ENCODE peak calls at places on chromosomes 3 and 15, in five cellular contexts. Y, R, N, K and M are unnamed samples. For H3K4me1, the result is how much of the 10 kb centered on the place peaks cover.

GRCh38 chr15:66565731-66566130 is at the start of gene LCTL:
- DNase-seq in Y (peak), R (peak), K (no peak), N (no peak), M (no peak)

GRCh38 chr15:35697549-35698299 is 151.8 kb upstream of the DPH6 start:
- DNase-seq in N (peak), Y (no peak), K (peak), R (peak), M (no peak)

GRCh38 chr3:107657971-107658370 is 135.2 kb downstream of the BBX start:
- DNase-seq in R (peak), N (no peak), K (no peak), Y (no peak), M (no peak)

GRCh38 chr3:50352762-50353161 is 2.1 kb downstream of the CYB561D2 start:
- DNase-seq in N (no peak), R (peak), K (peak), Y (no peak), M (no peak)

GRCh38 chr3:186453531-186453930 is 90.6 kb downstream of the CRYGS start:
- DNase-seq in K (no peak), Y (no peak), N (no peak), R (no peak), M (no peak)

GRCh38 chr3:134197681-134198261 is 52.9 kb downstream of the RYK start:
- DNase-seq in R (peak), Y (peak), N (peak), K (peak), M (peak)

GRCh38 chr15:22968356-22968755 is 11.8 kb downstream of the CYFIP1 start:
- DNase-seq in Y (no peak), N (peak), K (no peak), R (peak), M (no peak)

GRCh38 chr3:69761896-69762789 is 22.9 kb downstream of the MITF start:
- DNase-seq in N (no peak), Y (no peak), R (peak), K (peak), M (no peak)

GRCh38 chr3:132311860-132312259 is 5.3 kb upstream of the ACP3 start:
- DNase-seq in N (no peak), R (peak), K (no peak), Y (no peak), M (no peak)

GRCh38 chr3:177553586-177553985 is 356.3 kb upstream of the TBL1XR1 start:
- DNase-seq in N (no peak), R (no peak), Y (no peak), K (no peak), M (no peak)

GRCh38 chr15:88629071-88629470 is 7.9 kb downstream of the AEN start:
- DNase-seq in Y (no peak), K (no peak), N (no peak), R (no peak), M (no peak)

GRCh38 chr3:89571707-89572106 is 464.3 kb downstream of the EPHA3 start:
- DNase-seq in K (no peak), Y (no peak), R (no peak), N (no peak), M (no peak)

GRCh38 chr15:75431250-75431649 is 20.2 kb downstream of the SIN3A start:
- DNase-seq in K (no peak), N (no peak), R (peak), Y (no peak), M (no peak)

GRCh38 chr3:190585771-190586630 is 72.1 kb downstream of the IL1RAP start:
- DNase-seq in R (peak), Y (peak), K (peak), N (peak), M (peak)

GRCh38 chr15:99384992-99385669 is 133.8 kb downstream of the LRRC28 start:
- DNase-seq in R (no peak), Y (peak), K (no peak), N (no peak), M (no peak)

GRCh38 chr3:142944346-142944745 is 19.1 kb downstream of the PAQR9 start:
- DNase-seq in N (no peak), R (no peak), K (no peak), Y (no peak), M (no peak)

GRCh38 chr15:73787621-73788020 is 34.5 kb upstream of the INSYN1 start:
- DNase-seq in R (peak), K (no peak), N (no peak), Y (no peak), M (no peak)

GRCh38 chr3:194269610-194270145 is 81.5 kb downstream of the CPN2 start:
- DNase-seq in Y (no peak), K (peak), R (peak), N (peak), M (no peak)

GRCh38 chr15:99727733-99728132 is 5.5 kb downstream of the LYSMD4 start:
- DNase-seq in N (no peak), R (no peak), K (no peak), Y (no peak), M (no peak)

GRCh38 chr3:152362086-152362485 is 93.4 kb downstream of the MBNL1 start:
- DNase-seq in R (no peak), N (no peak), Y (no peak), K (no peak), M (no peak)

GRCh38 chr3:189304465-189305341 is 132.9 kb downstream of the TPRG1 start:
- DNase-seq in Y (no peak), R (peak), N (no peak), K (peak), M (no peak)

GRCh38 chr3:51510996-51511395 is 11.2 kb upstream of the DCAF1 start:
- DNase-seq in R (no peak), Y (no peak), N (no peak), K (peak), M (no peak)

GRCh38 chr3:32817561-32818430 is at the start of gene TRIM71:
- DNase-seq in Y (no peak), N (no peak), R (peak), K (no peak), M (no peak)

GRCh38 chr15:51255533-51255932 is 82.9 kb downstream of the CYP19A1 start:
- DNase-seq in R (no peak), N (no peak), Y (no peak), K (no peak), M (no peak)

GRCh38 chr3:56347219-56347871 is 120.9 kb downstream of the ERC2 start:
- DNase-seq in Y (no peak), K (no peak), R (peak), N (peak), M (no peak)

GRCh38 chr3:15557511-15557946 is 36.0 kb upstream of the COLQ start:
- DNase-seq in N (peak), K (peak), Y (peak), R (peak), M (peak)

GRCh38 chr3:98013428-98014349 is 21.4 kb downstream of the GABRR3 start:
- DNase-seq in R (peak), K (peak), Y (no peak), N (no peak), M (no peak)

GRCh38 chr3:62803276-62803675 is 71.9 kb downstream of the CADPS start:
- DNase-seq in R (no peak), K (no peak), N (no peak), Y (no peak), M (no peak)

GRCh38 chr3:195095704-195096036 is 175.3 kb downstream of the XXYLT1 start:
- DNase-seq in R (peak), N (no peak), K (no peak), Y (no peak), M (no peak)

GRCh38 chr3:69485489-69485888 is 99.6 kb upstream of the FRMD4B start:
- DNase-seq in R (no peak), Y (no peak), K (no peak), N (no peak), M (no peak)

GRCh38 chr3:65472501-65472900 is 566.2 kb downstream of the MAGI1 start:
- DNase-seq in N (no peak), R (no peak), Y (no peak), K (no peak), M (no peak)

GRCh38 chr3:16132926-16133325 is 41.6 kb upstream of the GALNT15 start:
- DNase-seq in R (peak), N (no peak), K (no peak), Y (no peak), M (no peak)

GRCh38 chr15:58021332-58022230 is 43.9 kb downstream of the ALDH1A2 start:
- DNase-seq in Y (no peak), R (no peak), N (no peak), K (no peak), M (no peak)

GRCh38 chr3:97384581-97384980 is 380.0 kb upstream of the ARL6 start:
- DNase-seq in N (no peak), K (no peak), R (no peak), Y (no peak), M (no peak)

GRCh38 chr3:134824676-134825290 is 29.7 kb downstream of the EPHB1 start:
- DNase-seq in N (no peak), R (no peak), K (no peak), Y (no peak), M (no peak)

GRCh38 chr3:185824467-185825378 is at the start of gene IGF2BP2:
- DNase-seq in Y (peak), K (peak), N (peak), R (peak), M (no peak)

GRCh38 chr3:21835266-21835665 is 84.3 kb upstream of the ZNF385D start:
- DNase-seq in R (peak), N (no peak), Y (no peak), K (no peak), M (no peak)

GRCh38 chr3:46321461-46322104 is 32.3 kb upstream of the CCR2 start:
- DNase-seq in Y (no peak), K (no peak), N (no peak), R (no peak), M (no peak)

GRCh38 chr15:92112180-92112579 is 258.7 kb downstream of the SLCO3A1 start:
- DNase-seq in Y (no peak), K (no peak), R (peak), N (no peak), M (no peak)
- H3K4me1 ChIP-seq in Y (under half), K (under half), R (under half), N (under half), M (under half)

GRCh38 chr3:192284443-192285072 is 442.8 kb downstream of the FGF12 start:
- DNase-seq in N (no peak), K (no peak), R (no peak), Y (peak), M (no peak)
- TF ChIP-seq EZH2 in N (no peak), K (no peak), R (no peak), Y (no peak), M (no peak)

DNA sequence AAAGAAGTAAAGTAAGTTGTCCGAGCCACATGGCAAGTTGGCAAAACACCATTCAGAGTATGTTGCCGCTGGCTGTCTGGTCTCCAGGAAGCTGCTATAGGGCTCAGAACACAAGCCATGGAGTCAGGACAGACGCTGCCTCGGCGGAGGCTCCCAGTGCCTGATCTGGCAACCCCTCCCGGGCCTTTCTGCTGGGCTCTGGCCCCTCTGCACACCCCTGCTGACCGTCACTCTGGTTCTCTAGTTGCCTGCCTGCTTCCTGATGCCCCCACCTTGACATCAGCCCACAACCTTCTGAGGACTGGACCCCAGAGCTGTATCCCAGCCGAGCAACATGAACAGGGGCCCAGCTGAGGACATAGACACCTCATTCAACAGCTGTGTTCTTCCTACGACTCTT is 39.1 kb downstream of the MGLL start:
- DNase-seq in N (no peak), R (no peak), K (no peak), Y (no peak), M (no peak)
- H3K4me1 ChIP-seq in N (under half), R (under half), K (under half), Y (under half), M (under half)

GRCh38 chr3:53496984-53497383 is 2.6 kb downstream of the CACNA1D start:
- DNase-seq in N (no peak), K (no peak), R (no peak), Y (no peak), M (no peak)

GRCh38 chr3:53493618-53493996 is 804 bp upstream of the CACNA1D start:
- DNase-seq in N (no peak), K (no peak), R (no peak), Y (no peak), M (no peak)

GRCh38 chr3:53495091-53495517 is 693 bp downstream of the CACNA1D start:
- DNase-seq in Y (no peak), N (no peak), R (no peak), K (no peak), M (no peak)

GRCh38 chr3:53493997-53494791 is at the start of gene CACNA1D:
- DNase-seq in N (no peak), K (no peak), R (peak), Y (no peak), M (no peak)

GRCh38 chr3:53495518-53496501 is 1.4 kb downstream of the CACNA1D start:
- DNase-seq in K (no peak), Y (no peak), N (no peak), R (no peak), M (no peak)
- TF ChIP-seq EZH2 in K (no peak), Y (no peak), N (peak), R (no peak), M (peak)

DNA sequence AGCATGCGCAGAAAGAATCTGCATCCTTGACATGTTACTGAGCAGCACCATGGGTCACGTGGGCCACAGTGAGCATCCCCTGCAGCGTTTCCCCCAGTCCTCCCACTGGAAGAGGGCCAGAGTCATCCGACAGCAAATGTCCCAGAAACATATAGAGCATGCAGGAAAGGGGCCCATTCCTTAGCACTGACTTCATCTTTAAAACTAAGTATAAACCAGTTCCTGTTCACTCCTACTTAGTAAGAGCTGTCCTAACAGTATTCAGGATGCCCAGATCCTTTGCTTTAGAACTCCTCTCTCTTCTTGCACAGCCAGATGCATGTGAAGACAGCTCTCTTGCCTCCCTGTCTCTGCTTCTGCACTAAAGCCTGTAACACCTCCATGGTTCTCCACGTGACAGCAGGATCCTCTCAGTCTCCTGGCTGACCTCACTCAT is 79.3 kb upstream of the OXTR start:
- DNase-seq in N (peak), K (no peak), R (peak), Y (no peak), M (no peak)
- H3K4me1 ChIP-seq in N (under half), K (under half), R (half or more), Y (under half), M (under half)

GRCh38 chr3:160754371-160754854 is 1.6 kb upstream of the PPM1L start:
- DNase-seq in Y (no peak), R (peak), N (peak), K (peak), M (no peak)
- TF ChIP-seq EZH2 in Y (no peak), R (no peak), N (no peak), K (no peak), M (no peak)

GRCh38 chr15:69120732-69121131 is 39.7 kb upstream of the GLCE start:
- DNase-seq in K (no peak), N (no peak), R (no peak), Y (no peak), M (no peak)
- H3K4me1 ChIP-seq in K (under half), N (under half), R (under half), Y (under half), M (under half)